ENCODE peak calls at places on chromosome 14, in ten cellular contexts. M is brain microvascular endothelial cell; X is CD4-positive, CD25-positive, alpha-beta regulatory T cell; I is heart right ventricle; B is sigmoid colon; Y is thoracic aorta; F is body of pancreas; V is neural progenitor cell; O is uterus; U is H9. P is an unnamed sample.

GRCh38 chr14:68790656-68791077 is 2.2 kb downstream of the ZFP36L1 start:
- DNase-seq in M (no peak), X (peak; percentile 80), I (no peak), B (no peak), Y (no peak), F (no peak), V (no peak), O (peak; percentile 17), U (no peak), P (no peak)

GRCh38 chr14:73787760-73788508 is 63.7 kb upstream of the PTGR2 start:
- DNase-seq in M (peak; percentile 37), X (peak; percentile 54), I (no peak), B (peak; percentile 52), Y (no peak), F (no peak), V (peak; percentile 28), O (peak; percentile 50), U (no peak), P (no peak)

GRCh38 chr14:97408937-97409860 is 612.0 kb downstream of the VRK1 start:
- DNase-seq in M (no peak), X (peak; percentile 57), I (no peak), B (no peak), Y (no peak), F (no peak), V (no peak), O (no peak), U (no peak), P (no peak)

GRCh38 chr14:35180179-35180578 is 57.8 kb downstream of the PRORP start:
- DNase-seq in M (no peak), X (no peak), I (no peak), B (no peak), Y (no peak), F (no peak), V (no peak), O (no peak), U (no peak), P (no peak)

GRCh38 chr14:82075566-82075965 is 541.9 kb upstream of the SEL1L start:
- DNase-seq in M (no peak), X (peak; percentile 3), I (peak; percentile 18), B (no peak), Y (no peak), F (peak; percentile 30), V (peak; percentile 89), O (no peak), U (peak; percentile 77), P (no peak)

GRCh38 chr14:77544571-77544970 is 46.0 kb upstream of the ISM2 start:
- DNase-seq in M (no peak), X (no peak), I (no peak), B (no peak), Y (no peak), F (no peak), V (no peak), O (no peak), U (no peak), P (no peak)

GRCh38 chr14:32908487-32909084 is 30.1 kb upstream of the NPAS3 start:
- DNase-seq in M (no peak), X (no peak), I (no peak), B (no peak), Y (no peak), F (no peak), V (no peak), O (no peak), U (no peak), P (no peak)

GRCh38 chr14:30527196-30527595 is 31.8 kb upstream of the G2E3 start:
- DNase-seq in M (no peak), X (no peak), I (no peak), B (no peak), Y (no peak), F (no peak), V (no peak), O (no peak), U (no peak), P (no peak)

GRCh38 chr14:90549794-90550591 is 153.2 kb downstream of the CALM1 start:
- DNase-seq in M (no peak), X (no peak), I (no peak), B (no peak), Y (no peak), F (no peak), V (no peak), O (no peak), U (no peak), P (no peak)

GRCh38 chr14:75306917-75307699 is 28.5 kb downstream of the FOS start:
- DNase-seq in M (no peak), X (peak; percentile 76), I (no peak), B (no peak), Y (no peak), F (no peak), V (peak; percentile 39), O (no peak), U (no peak), P (no peak)

GRCh38 chr14:105076296-105076804 is 11.1 kb upstream of the GPR132 start:
- DNase-seq in M (no peak), X (no peak), I (no peak), B (no peak), Y (no peak), F (no peak), V (no peak), O (no peak), U (peak; percentile 22), P (no peak)

GRCh38 chr14:75831971-75832370 is 149.8 kb downstream of the TGFB3 start:
- DNase-seq in M (peak; percentile 24), X (peak; percentile 16), I (no peak), B (no peak), Y (no peak), F (peak; percentile 83), V (no peak), O (peak; percentile 45), U (no peak), P (no peak)

GRCh38 chr14:45526715-45527549 is 273.9 kb upstream of the MIS18BP1 start:
- DNase-seq in M (peak; percentile 18), X (peak; percentile 0), I (no peak), B (no peak), Y (no peak), F (peak; percentile 62), V (peak; percentile 81), O (no peak), U (peak; percentile 75), P (no peak)

GRCh38 chr14:105855246-105855892 is 329.0 kb downstream of the TMEM121 start:
- DNase-seq in M (no peak), X (no peak), I (no peak), B (peak; percentile 56), Y (no peak), F (no peak), V (no peak), O (no peak), U (peak; percentile 14), P (peak; percentile 60)

GRCh38 chr14:36757730-36758286 is 96.1 kb downstream of the PAX9 start:
- DNase-seq in M (no peak), X (no peak), I (no peak), B (no peak), Y (no peak), F (no peak), V (no peak), O (no peak), U (no peak), P (no peak)

GRCh38 chr14:91714805-91715204 is 17.1 kb downstream of the CATSPERB start:
- DNase-seq in M (no peak), X (peak; percentile 43), I (no peak), B (no peak), Y (no peak), F (no peak), V (peak; percentile 7), O (no peak), U (no peak), P (no peak)

GRCh38 chr14:35388656-35389314 is 15.8 kb downstream of the NFKBIA start:
- DNase-seq in M (no peak), X (no peak), I (no peak), B (no peak), Y (no peak), F (no peak), V (no peak), O (no peak), U (no peak), P (no peak)

GRCh38 chr14:36028218-36028617 is 148.3 kb downstream of the PTCSC3 start:
- DNase-seq in M (no peak), X (no peak), I (no peak), B (no peak), Y (no peak), F (no peak), V (no peak), O (no peak), U (no peak), P (no peak)

DNA sequence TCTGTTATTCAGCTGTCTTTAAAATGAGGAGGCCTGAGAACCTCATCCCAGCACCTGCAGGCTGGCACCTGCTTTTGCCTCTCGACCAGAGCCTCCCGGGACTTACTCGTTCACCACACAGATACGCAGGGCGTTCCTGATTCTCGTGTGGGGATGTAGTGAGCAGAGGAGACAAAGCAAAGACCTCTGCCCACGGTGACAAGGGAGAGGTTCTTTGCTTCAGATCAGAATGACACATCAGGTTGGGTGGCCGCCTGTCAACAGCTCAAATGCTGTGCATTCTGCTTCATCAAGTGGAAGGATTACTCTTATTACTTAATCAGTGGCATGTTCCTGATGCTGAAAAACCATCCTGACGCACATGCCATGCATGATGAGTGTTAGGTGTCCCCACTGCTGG is 24.4 kb downstream of the DEGS2 start:
- DNase-seq in M (no peak), X (no peak), I (no peak), B (no peak), Y (no peak), F (no peak), V (no peak), O (no peak), U (no peak), P (no peak)
- H3K27ac ChIP-seq in M (no peak overlapping the region), X (no peak overlapping the region), I (no peak overlapping the region), B (no peak overlapping the region), Y (no peak overlapping the region), F (peak overlapping the region; percentile 66), V (no peak overlapping the region), O (no peak overlapping the region), U (no peak overlapping the region), P (no peak overlapping the region)

GRCh38 chr14:46840971-46841729 is 189.6 kb upstream of the RPL10L start:
- DNase-seq in M (no peak), X (no peak), I (no peak), B (no peak), Y (no peak), F (no peak), V (no peak), O (no peak), U (no peak), P (no peak)
- H3K27ac ChIP-seq in M (no peak overlapping the region), X (no peak overlapping the region), I (no peak overlapping the region), B (no peak overlapping the region), Y (no peak overlapping the region), F (no peak overlapping the region), V (no peak overlapping the region), O (no peak overlapping the region), U (no peak overlapping the region), P (no peak overlapping the region)

GRCh38 chr14:94473666-94474410 is 2.2 kb downstream of the SERPINA9 start:
- DNase-seq in M (no peak), X (no peak), I (no peak), B (no peak), Y (no peak), F (no peak), V (no peak), O (no peak), U (peak; percentile 5), P (no peak)
- H3K27ac ChIP-seq in M (no peak overlapping the region), X (no peak overlapping the region), I (no peak overlapping the region), B (no peak overlapping the region), Y (no peak overlapping the region), F (no peak overlapping the region), V (no peak overlapping the region), O (no peak overlapping the region), U (no peak overlapping the region), P (no peak overlapping the region)

DNA sequence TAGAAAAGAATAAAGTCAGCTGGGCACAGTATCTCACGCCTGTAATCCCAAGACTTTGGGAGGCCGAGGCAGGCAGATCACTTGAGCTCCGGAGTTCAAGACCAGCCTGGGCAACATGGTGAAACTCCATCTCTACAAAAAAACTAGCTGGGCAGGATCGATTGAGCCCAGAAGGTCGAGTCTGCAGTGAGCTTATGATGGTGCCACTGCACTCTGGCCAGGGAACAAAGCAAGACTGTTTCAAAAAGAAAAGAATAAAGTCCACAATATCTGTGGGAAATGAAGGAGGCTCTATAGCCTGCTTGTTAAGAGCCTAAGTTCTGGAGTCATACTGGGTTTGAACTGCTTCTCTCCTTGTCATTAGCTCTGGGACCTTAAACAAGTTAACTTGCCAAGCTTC is 7.9 kb downstream of the MAPK1IP1L start:
- DNase-seq in M (no peak), X (no peak), I (no peak), B (no peak), Y (no peak), F (no peak), V (no peak), O (no peak), U (no peak), P (no peak)
- H3K27ac ChIP-seq in M (no peak overlapping the region), X (no peak overlapping the region), I (no peak overlapping the region), B (no peak overlapping the region), Y (no peak overlapping the region), F (no peak overlapping the region), V (no peak overlapping the region), O (no peak overlapping the region), U (no peak overlapping the region), P (no peak overlapping the region)

P was measured in tibial artery.